ENCODE peak calls at places on chromosome 3, in four cellular contexts. One of them, this sample, is unnamed.

GRCh38 chr3:164903820-164904451 is 174.4 kb downstream of the SI start:
- DNase-seq in thoracic aorta: no peak
- DNase-seq in neural progenitor cell: no peak
- DNase-seq in AML-193: no peak
- DNase-seq in this sample: no peak

GRCh38 chr3:108008931-108009635 is 81.7 kb downstream of the CD47 start:
- DNase-seq in thoracic aorta: no peak
- DNase-seq in neural progenitor cell: no peak
- DNase-seq in AML-193: no peak
- DNase-seq in this sample: no peak

GRCh38 chr3:169869484-169870304 is at the start of gene LRRC31:
- DNase-seq in thoracic aorta: no peak
- DNase-seq in neural progenitor cell: no peak
- DNase-seq in AML-193: no peak
- DNase-seq in this sample: no peak

GRCh38 chr3:78978037-78978436 is 789.8 kb downstream of the ROBO1 start:
- DNase-seq in thoracic aorta: no peak
- DNase-seq in neural progenitor cell: no peak
- DNase-seq in AML-193: peak
- DNase-seq in this sample: no peak

GRCh38 chr3:178777718-178778411 is 241.6 kb downstream of the KCNMB2 start:
- DNase-seq in thoracic aorta: no peak
- DNase-seq in neural progenitor cell: no peak
- DNase-seq in AML-193: no peak
- DNase-seq in this sample: no peak

GRCh38 chr3:8621872-8622271 is 22.7 kb downstream of the SSUH2 start:
- DNase-seq in thoracic aorta: no peak
- DNase-seq in neural progenitor cell: no peak
- DNase-seq in AML-193: no peak
- DNase-seq in this sample: peak

GRCh38 chr3:120094776-120095225 is 554 bp upstream of the GSK3B start:
- DNase-seq in thoracic aorta: peak
- DNase-seq in neural progenitor cell: peak
- DNase-seq in AML-193: peak
- DNase-seq in this sample: peak

GRCh38 chr3:60746043-60746638 is 505.1 kb downstream of the FHIT start:
- DNase-seq in thoracic aorta: no peak
- DNase-seq in neural progenitor cell: no peak
- DNase-seq in AML-193: no peak
- DNase-seq in this sample: no peak

GRCh38 chr3:40920041-40920440 is 279.3 kb upstream of the CTNNB1 start:
- DNase-seq in thoracic aorta: no peak
- DNase-seq in neural progenitor cell: no peak
- DNase-seq in AML-193: no peak
- DNase-seq in this sample: no peak

GRCh38 chr3:179615458-179616173 is 11.0 kb downstream of the NDUFB5 start:
- DNase-seq in thoracic aorta: no peak
- DNase-seq in neural progenitor cell: no peak
- DNase-seq in AML-193: peak
- DNase-seq in this sample: no peak

GRCh38 chr3:69460034-69460433 is 74.1 kb upstream of the FRMD4B start:
- DNase-seq in thoracic aorta: no peak
- DNase-seq in neural progenitor cell: no peak
- DNase-seq in AML-193: no peak
- DNase-seq in this sample: no peak

GRCh38 chr3:159186581-159186980 is 384.7 kb downstream of the MFSD1 start:
- DNase-seq in thoracic aorta: no peak
- DNase-seq in neural progenitor cell: no peak
- DNase-seq in AML-193: no peak
- DNase-seq in this sample: no peak

GRCh38 chr3:98359993-98360675 is 6.5 kb downstream of the OR5K4 start:
- DNase-seq in thoracic aorta: no peak
- DNase-seq in neural progenitor cell: no peak
- DNase-seq in AML-193: peak
- DNase-seq in this sample: no peak

GRCh38 chr3:37969601-37970100 is 20.9 kb upstream of the VILL start:
- DNase-seq in thoracic aorta: no peak
- DNase-seq in neural progenitor cell: no peak
- DNase-seq in AML-193: no peak
- DNase-seq in this sample: no peak

GRCh38 chr3:126685041-126685440 is 19.0 kb upstream of the CHCHD6 start:
- DNase-seq in thoracic aorta: no peak
- DNase-seq in neural progenitor cell: no peak
- DNase-seq in AML-193: no peak
- DNase-seq in this sample: no peak

GRCh38 chr3:35675206-35675605 is 35.9 kb downstream of the ARPP21 start:
- DNase-seq in thoracic aorta: no peak
- DNase-seq in neural progenitor cell: no peak
- DNase-seq in AML-193: no peak
- DNase-seq in this sample: no peak

GRCh38 chr3:123314409-123315270 is 112.9 kb downstream of the SEC22A start:
- DNase-seq in thoracic aorta: no peak
- DNase-seq in neural progenitor cell: peak
- DNase-seq in AML-193: no peak
- DNase-seq in this sample: no peak

GRCh38 chr3:43379343-43379742 is 93.0 kb downstream of the SNRK start:
- DNase-seq in thoracic aorta: peak
- DNase-seq in neural progenitor cell: no peak
- DNase-seq in AML-193: no peak
- DNase-seq in this sample: no peak

GRCh38 chr3:186514296-186515002 is 29.7 kb downstream of the CRYGS start:
- DNase-seq in thoracic aorta: no peak
- DNase-seq in neural progenitor cell: no peak
- DNase-seq in AML-193: peak
- DNase-seq in this sample: no peak

GRCh38 chr3:10551821-10552630 is 46.6 kb upstream of the ATP2B2 start:
- DNase-seq in thoracic aorta: no peak
- DNase-seq in neural progenitor cell: no peak
- DNase-seq in AML-193: peak
- DNase-seq in this sample: peak

GRCh38 chr3:16370872-16371740 is 106.1 kb downstream of the OXNAD1 start:
- DNase-seq in thoracic aorta: no peak
- DNase-seq in neural progenitor cell: no peak
- DNase-seq in AML-193: no peak
- DNase-seq in this sample: no peak

GRCh38 chr3:81315051-81315450 is 446.4 kb downstream of the GBE1 start:
- DNase-seq in thoracic aorta: no peak
- DNase-seq in neural progenitor cell: no peak
- DNase-seq in AML-193: no peak
- DNase-seq in this sample: no peak

GRCh38 chr3:174413057-174413912 is 445.8 kb upstream of the NAALADL2 start:
- DNase-seq in thoracic aorta: no peak
- DNase-seq in neural progenitor cell: peak
- DNase-seq in AML-193: no peak
- DNase-seq in this sample: no peak

GRCh38 chr3:72299321-72299802 is 514.4 kb upstream of the PROK2 start:
- DNase-seq in thoracic aorta: no peak
- DNase-seq in neural progenitor cell: no peak
- DNase-seq in AML-193: no peak
- DNase-seq in this sample: no peak

GRCh38 chr3:51819709-51820406 is 40.8 kb upstream of the IQCF6 start:
- DNase-seq in thoracic aorta: no peak
- DNase-seq in neural progenitor cell: peak
- DNase-seq in AML-193: no peak
- DNase-seq in this sample: no peak

GRCh38 chr3:42539871-42540714 is 37.6 kb downstream of the VIPR1 start:
- DNase-seq in thoracic aorta: no peak
- DNase-seq in neural progenitor cell: peak
- DNase-seq in AML-193: peak
- DNase-seq in this sample: no peak

GRCh38 chr3:127263586-127264231 is 24.1 kb downstream of the PRR20G start:
- DNase-seq in thoracic aorta: no peak
- DNase-seq in neural progenitor cell: no peak
- DNase-seq in AML-193: no peak
- DNase-seq in this sample: peak